ENCODE peak calls at places on chromosomes 4 and X, in ten cellular contexts. Z is GM23248, I is aorta, W is esophagus squamous epithelium, L is astrocyte of the spinal cord, E is choroid plexus epithelial cell, K is activated T-cell treated with anti-CD3 and anti-CD28 coated beads for 48 hours, R is HT-29, V is RPMI7951, P is colonic mucosa. F is an unnamed sample.
A peak's percentile ranks its signal among the peaks of the same experiment; 100 is the strongest.

GRCh38 chrX:70901465-70901864 is 7.0 kb downstream of the TEX11 start:
- DNase-seq in E (no peak), V (no peak), R (no peak), P (no peak), W (no peak), L (no peak), K (no peak), Z (no peak), I (no peak), F (no peak)

GRCh38 chr4:55634417-55635128 is 1.5 kb downstream of the NMU start:
- DNase-seq in K (no peak), V (no peak), E (no peak), I (no peak), W (no peak), R (no peak), P (no peak), L (no peak), Z (no peak), F (no peak)

GRCh38 chr4:139749313-139749712 is 83.7 kb downstream of the MGST2 start:
- DNase-seq in W (no peak), L (no peak), I (no peak), V (no peak), P (no peak), R (no peak), E (no peak), Z (no peak), K (no peak), F (no peak)

GRCh38 chr4:109079177-109079576 is 223.3 kb downstream of the COL25A1 start:
- DNase-seq in R (peak; percentile 41), W (no peak), P (no peak), K (no peak), I (no peak), E (peak; percentile 41), Z (peak; percentile 58), V (no peak), L (no peak), F (no peak)

GRCh38 chrX:24494544-24495113 is 29.5 kb downstream of the PDK3 start:
- DNase-seq in L (peak; percentile 83), I (no peak), K (no peak), P (peak; percentile 71), R (peak; percentile 51), E (peak; percentile 74), Z (peak; percentile 5), V (peak; percentile 88), W (no peak), F (peak; percentile 29)

GRCh38 chrX:54419559-54420302 is 20.5 kb upstream of the TSR2 start:
- DNase-seq in Z (no peak), V (no peak), E (no peak), L (no peak), I (no peak), R (no peak), P (no peak), W (no peak), K (no peak), F (no peak)

GRCh38 chrX:108264376-108264775 is 172.8 kb downstream of the ATG4A start:
- DNase-seq in E (peak; percentile 40), Z (no peak), V (no peak), P (no peak), K (no peak), W (no peak), L (no peak), I (no peak), R (no peak), F (no peak)

GRCh38 chr4:58225460-58225859 is 1115.3 kb upstream of the IGFBP7 start:
- DNase-seq in R (no peak), E (no peak), W (no peak), K (no peak), I (no peak), L (no peak), Z (no peak), P (no peak), V (no peak), F (no peak)

GRCh38 chr4:34943719-34944386 is 1300.5 kb downstream of the ARAP2 start:
- DNase-seq in I (no peak), Z (no peak), R (no peak), K (no peak), W (no peak), E (no peak), P (no peak), L (no peak), V (no peak), F (no peak)